ENCODE peak calls at places on chromosome 17, in four cellular contexts. One of them, this sample, is unnamed.

GRCh38 chr17:17414316-17414937 is 62.4 kb upstream of the MED9 start:
- DNase-seq in WTC11: no peak
- DNase-seq in lung: no peak
- DNase-seq in pancreas: no peak
- DNase-seq in this sample: no peak

GRCh38 chr17:83180264-83180995 is 101.0 kb downstream of the METRNL start:
- DNase-seq in WTC11: peak
- DNase-seq in lung: peak
- DNase-seq in pancreas: no peak
- DNase-seq in this sample: no peak

GRCh38 chr17:27318633-27319032 is 24.7 kb downstream of the WSB1 start:
- DNase-seq in pancreas: no peak
- DNase-seq in WTC11: no peak
- DNase-seq in lung: no peak
- DNase-seq in this sample: no peak

GRCh38 chr17:43094129-43094834 is 30.9 kb downstream of the BRCA1 start:
- DNase-seq in pancreas: no peak
- DNase-seq in lung: no peak
- DNase-seq in WTC11: no peak
- DNase-seq in this sample: no peak

GRCh38 chr17:82097187-82097918 is 683 bp downstream of the FASN start:
- DNase-seq in pancreas: peak
- DNase-seq in lung: no peak
- DNase-seq in WTC11: no peak
- DNase-seq in this sample: peak

GRCh38 chr17:82097919-82098168 is 192 bp downstream of the FASN start:
- DNase-seq in lung: no peak
- DNase-seq in pancreas: no peak
- DNase-seq in WTC11: no peak
- DNase-seq in this sample: no peak

GRCh38 chr17:50916708-50917417 is 50.7 kb upstream of the TOB1 start:
- DNase-seq in lung: no peak
- DNase-seq in WTC11: no peak
- DNase-seq in pancreas: no peak
- DNase-seq in this sample: no peak

GRCh38 chr17:77746901-77747620 is 211.4 kb upstream of the TNRC6C start:
- DNase-seq in lung: no peak
- DNase-seq in WTC11: peak
- DNase-seq in pancreas: no peak
- DNase-seq in this sample: no peak

GRCh38 chr17:64009571-64010402 is 10.6 kb downstream of the ICAM2 start:
- DNase-seq in WTC11: no peak
- DNase-seq in lung: no peak
- DNase-seq in pancreas: no peak
- DNase-seq in this sample: no peak

GRCh38 chr17:28745052-28745776 is 1.4 kb downstream of the TRAF4 start:
- DNase-seq in WTC11: peak
- DNase-seq in pancreas: peak
- DNase-seq in lung: no peak
- DNase-seq in this sample: peak

GRCh38 chr17:12865769-12866168 is 76.5 kb downstream of the ARHGAP44 start:
- DNase-seq in WTC11: no peak
- DNase-seq in lung: no peak
- DNase-seq in pancreas: no peak
- DNase-seq in this sample: no peak

GRCh38 chr17:29667969-29668368 is 45.3 kb upstream of the CORO6 start:
- DNase-seq in WTC11: no peak
- DNase-seq in pancreas: no peak
- DNase-seq in lung: no peak
- DNase-seq in this sample: no peak

GRCh38 chr17:72646176-72646575 is 446.3 kb downstream of the SLC39A11 start:
- DNase-seq in lung: no peak
- DNase-seq in pancreas: no peak
- DNase-seq in WTC11: no peak
- DNase-seq in this sample: no peak

GRCh38 chr17:77741109-77741508 is 217.4 kb upstream of the TNRC6C start:
- DNase-seq in WTC11: peak
- DNase-seq in lung: no peak
- DNase-seq in pancreas: no peak
- DNase-seq in this sample: no peak

GRCh38 chr17:63150994-63151464 is 185.0 kb downstream of the TANC2 start:
- DNase-seq in lung: no peak
- DNase-seq in WTC11: no peak
- DNase-seq in pancreas: no peak
- DNase-seq in this sample: peak

GRCh38 chr17:30716461-30717289 is 107.8 kb downstream of the CRLF3 start:
- DNase-seq in lung: no peak
- DNase-seq in WTC11: peak
- DNase-seq in pancreas: no peak
- DNase-seq in this sample: no peak
- TF ChIP-seq CTCF in lung: no peak
- TF ChIP-seq CTCF in WTC11: no peak
- TF ChIP-seq CTCF in pancreas: no peak
- TF ChIP-seq CTCF in this sample: no peak

DNA sequence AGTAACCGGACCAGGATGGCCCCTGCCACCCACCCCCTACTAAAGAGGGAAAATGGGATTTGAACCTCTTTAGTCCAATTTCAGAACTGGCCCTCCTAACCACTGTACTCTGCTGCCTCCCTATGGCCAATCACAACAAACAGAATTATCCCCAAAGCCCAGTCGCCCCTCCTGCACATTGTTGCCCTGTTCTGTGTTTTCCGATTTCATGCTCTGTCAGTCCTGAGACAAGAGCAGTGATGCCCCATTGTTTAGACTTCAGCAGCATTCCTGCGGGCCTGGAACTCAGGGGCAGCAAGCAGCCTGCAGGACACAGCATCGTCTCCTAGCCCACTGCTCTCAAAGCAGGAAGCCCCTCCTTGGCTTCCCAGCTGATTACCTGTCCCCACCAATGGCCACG is 20.5 kb upstream of the KLHL11 start:
- DNase-seq in WTC11: no peak
- DNase-seq in pancreas: no peak
- DNase-seq in lung: no peak
- DNase-seq in this sample: no peak
- TF ChIP-seq CTCF in WTC11: no peak
- TF ChIP-seq CTCF in pancreas: no peak
- TF ChIP-seq CTCF in lung: no peak
- TF ChIP-seq CTCF in this sample: no peak

GRCh38 chr17:78986048-78986648 is 6.4 kb upstream of the LGALS3BP start:
- DNase-seq in pancreas: no peak
- DNase-seq in WTC11: no peak
- DNase-seq in lung: no peak
- DNase-seq in this sample: no peak
- TF ChIP-seq CTCF in pancreas: no peak
- TF ChIP-seq CTCF in WTC11: no peak
- TF ChIP-seq CTCF in lung: peak
- TF ChIP-seq CTCF in this sample: no peak

DNA sequence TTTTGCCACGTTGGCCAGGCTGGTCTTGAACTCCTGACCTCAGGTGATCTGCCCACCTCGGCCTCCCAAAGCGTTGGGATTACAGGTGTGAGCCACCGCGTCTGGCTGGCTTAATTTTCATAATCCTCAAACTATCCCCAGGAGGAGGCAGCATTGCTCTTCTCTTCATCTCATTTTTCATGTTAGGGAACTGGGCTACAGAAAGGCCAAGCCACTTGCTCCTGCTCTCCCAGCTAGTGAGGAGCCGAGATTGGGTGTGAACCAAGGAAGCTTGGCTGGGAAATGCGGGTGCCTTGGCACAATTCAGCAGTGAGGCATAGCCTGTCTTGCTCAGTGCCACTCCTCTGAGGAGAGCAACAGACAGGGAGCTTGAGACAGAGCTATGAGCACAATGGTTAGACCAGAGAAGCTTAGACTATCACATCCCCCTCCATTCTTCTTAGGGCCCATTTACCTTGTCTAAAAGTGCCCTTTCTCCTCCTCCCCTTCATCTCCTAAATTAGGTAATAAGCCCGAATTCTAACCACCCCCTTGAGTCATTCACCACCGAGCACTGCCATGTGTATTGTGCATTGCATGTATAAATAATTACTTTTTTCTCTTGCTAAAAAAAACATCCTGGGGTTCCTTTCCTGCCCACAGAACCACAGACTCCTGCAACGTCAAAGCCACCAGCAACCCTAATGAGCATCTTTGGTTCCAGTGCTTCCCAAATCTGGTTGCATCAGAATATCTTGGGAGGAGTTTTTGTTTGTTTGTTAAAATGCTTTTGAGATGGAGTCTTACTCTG is 20.0 kb upstream of the KIF19 start:
- DNase-seq in lung: no peak
- DNase-seq in pancreas: no peak
- DNase-seq in WTC11: no peak
- DNase-seq in this sample: no peak
- TF ChIP-seq CTCF in lung: no peak
- TF ChIP-seq CTCF in pancreas: no peak
- TF ChIP-seq CTCF in WTC11: no peak
- TF ChIP-seq CTCF in this sample: peak

GRCh38 chr17:57124053-57124452 is 39.0 kb downstream of the AKAP1 start:
- DNase-seq in pancreas: no peak
- DNase-seq in lung: no peak
- DNase-seq in WTC11: no peak
- DNase-seq in this sample: no peak

GRCh38 chr17:57117798-57118197 is 32.8 kb downstream of the AKAP1 start:
- DNase-seq in WTC11: no peak
- DNase-seq in pancreas: no peak
- DNase-seq in lung: no peak
- DNase-seq in this sample: no peak

GRCh38 chr17:57125406-57125805 is 40.4 kb downstream of the AKAP1 start:
- DNase-seq in lung: no peak
- DNase-seq in WTC11: no peak
- DNase-seq in pancreas: no peak
- DNase-seq in this sample: no peak

GRCh38 chr17:57120814-57121213 is 35.8 kb downstream of the AKAP1 start:
- DNase-seq in WTC11: no peak
- DNase-seq in pancreas: peak
- DNase-seq in lung: no peak
- DNase-seq in this sample: no peak

GRCh38 chr17:57121308-57122042 is 36.4 kb downstream of the AKAP1 start:
- DNase-seq in lung: no peak
- DNase-seq in WTC11: peak
- DNase-seq in pancreas: peak
- DNase-seq in this sample: peak
- TF ChIP-seq CTCF in lung: no peak
- TF ChIP-seq CTCF in WTC11: peak
- TF ChIP-seq CTCF in pancreas: peak
- TF ChIP-seq CTCF in this sample: peak

GRCh38 chr17:48542956-48543853 is 1.7 kb downstream of the HOXB2 start:
- DNase-seq in pancreas: no peak
- DNase-seq in lung: no peak
- DNase-seq in WTC11: peak
- DNase-seq in this sample: peak
- TF ChIP-seq CTCF in pancreas: no peak
- TF ChIP-seq CTCF in lung: no peak
- TF ChIP-seq CTCF in WTC11: no peak
- TF ChIP-seq CTCF in this sample: peak

GRCh38 chr17:9162275-9162985 is 141.1 kb downstream of the NTN1 start:
- DNase-seq in pancreas: no peak
- DNase-seq in WTC11: peak
- DNase-seq in lung: no peak
- DNase-seq in this sample: peak
- TF ChIP-seq CTCF in pancreas: no peak
- TF ChIP-seq CTCF in WTC11: peak
- TF ChIP-seq CTCF in lung: no peak
- TF ChIP-seq CTCF in this sample: peak

GRCh38 chr17:60665602-60666001 is 12.0 kb upstream of the BCAS3 start:
- DNase-seq in WTC11: no peak
- DNase-seq in pancreas: no peak
- DNase-seq in lung: no peak
- DNase-seq in this sample: no peak
- TF ChIP-seq CTCF in WTC11: no peak
- TF ChIP-seq CTCF in pancreas: no peak
- TF ChIP-seq CTCF in lung: no peak
- TF ChIP-seq CTCF in this sample: no peak

GRCh38 chr17:67162771-67163170 is 82.2 kb downstream of the HELZ start:
- DNase-seq in WTC11: no peak
- DNase-seq in lung: no peak
- DNase-seq in pancreas: no peak
- DNase-seq in this sample: no peak

GRCh38 chr17:67164298-67164697 is 80.7 kb downstream of the HELZ start:
- DNase-seq in WTC11: no peak
- DNase-seq in lung: no peak
- DNase-seq in pancreas: no peak
- DNase-seq in this sample: no peak

GRCh38 chr17:67168485-67168884 is 76.5 kb downstream of the HELZ start:
- DNase-seq in pancreas: no peak
- DNase-seq in WTC11: no peak
- DNase-seq in lung: no peak
- DNase-seq in this sample: no peak

GRCh38 chr17:67161573-67161972 is 83.4 kb downstream of the HELZ start:
- DNase-seq in pancreas: no peak
- DNase-seq in lung: no peak
- DNase-seq in WTC11: no peak
- DNase-seq in this sample: no peak

GRCh38 chr17:67165201-67165600 is 79.8 kb downstream of the HELZ start:
- DNase-seq in pancreas: no peak
- DNase-seq in WTC11: no peak
- DNase-seq in lung: no peak
- DNase-seq in this sample: no peak
- TF ChIP-seq CTCF in pancreas: no peak
- TF ChIP-seq CTCF in WTC11: no peak
- TF ChIP-seq CTCF in lung: no peak
- TF ChIP-seq CTCF in this sample: no peak

DNA sequence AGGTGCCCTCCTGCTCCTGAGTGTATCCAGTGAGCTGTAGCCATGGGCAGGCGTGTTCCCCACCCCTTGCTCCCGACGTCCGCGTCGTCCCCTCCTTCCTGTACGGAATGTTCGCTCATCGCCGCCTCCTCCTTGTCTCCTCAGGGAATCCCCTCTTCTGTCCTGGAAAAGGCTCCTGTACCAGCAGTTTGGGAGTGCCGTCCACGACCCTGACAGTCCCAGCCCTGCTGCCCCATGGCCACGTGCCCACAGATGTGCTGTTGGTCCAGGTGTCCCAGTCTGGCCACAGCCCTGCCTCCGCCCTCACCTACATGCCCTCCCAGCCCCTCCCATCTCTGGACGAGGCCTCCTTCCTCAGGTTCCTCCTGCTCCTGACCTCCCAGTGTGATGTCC is 30.2 kb downstream of the OR1D5 start:
- DNase-seq in lung: no peak
- DNase-seq in pancreas: no peak
- DNase-seq in WTC11: no peak
- DNase-seq in this sample: no peak
- TF ChIP-seq CTCF in lung: no peak
- TF ChIP-seq CTCF in pancreas: no peak
- TF ChIP-seq CTCF in WTC11: no peak
- TF ChIP-seq CTCF in this sample: no peak

This sample was measured in glutamatergic neuron.